ENCODE peak calls at places on chromosomes 13 and 19, in nine cellular contexts. H is neural progenitor cell; Y is stromal cell of bone marrow; R is pons; M is naive thymus-derived CD8-positive, alpha-beta T cell; K is endothelial cell of umbilical vein; E is D341Med; S is T-cell; V is MV-4-11. T is an unnamed sample.

GRCh38 chr13:110616103-110617101 is 1.1 kb downstream of the NAXD start:
- DNase-seq in H (peak; percentile 56), Y (peak; percentile 32), R (no peak), M (peak; percentile 26), K (peak; percentile 38), E (no peak), S (peak; percentile 6), V (peak; percentile 26), T (peak; percentile 64)

GRCh38 chr19:609001-609340 is 19.3 kb downstream of the HCN2 start:
- DNase-seq in H (no peak), Y (no peak), R (peak; percentile 82), M (no peak), K (no peak), E (no peak), S (no peak), V (peak; percentile 62), T (no peak)

GRCh38 chr13:39821977-39822376 is 166.5 kb downstream of the COG6 start:
- DNase-seq in H (no peak), Y (no peak), R (no peak), M (no peak), K (no peak), E (no peak), S (no peak), V (no peak), T (no peak)

GRCh38 chr13:112768795-112769411 is 79.1 kb downstream of the ATP11A start:
- DNase-seq in H (no peak), Y (no peak), R (no peak), M (no peak), K (no peak), E (no peak), S (peak; percentile 22), V (no peak), T (no peak)

GRCh38 chr13:113029061-113029445 is 60.0 kb downstream of the MCF2L start:
- DNase-seq in H (no peak), Y (no peak), R (no peak), M (no peak), K (no peak), E (no peak), S (no peak), V (no peak), T (no peak)

GRCh38 chr19:33085570-33086128 is 4.7 kb downstream of the GPATCH1 start:
- DNase-seq in H (no peak), Y (no peak), R (no peak), M (no peak), K (no peak), E (no peak), S (no peak), V (no peak), T (no peak)

GRCh38 chr13:80082396-80083096 is 258.4 kb downstream of the SPRY2 start:
- DNase-seq in H (no peak), Y (peak; percentile 48), R (peak; percentile 42), M (no peak), K (peak; percentile 16), E (no peak), S (no peak), V (no peak), T (no peak)

GRCh38 chr19:318509-318774 is 26.2 kb downstream of the MIER2 start:
- DNase-seq in H (no peak), Y (no peak), R (no peak), M (no peak), K (no peak), E (no peak), S (no peak), V (no peak), T (no peak)

GRCh38 chr19:30228113-30228725 is 144.0 kb upstream of the ZNF536 start:
- DNase-seq in H (peak; percentile 58), Y (no peak), R (peak; percentile 76), M (no peak), K (no peak), E (peak; percentile 73), S (no peak), V (no peak), T (no peak)

GRCh38 chr19:50994129-50994528 is 7.3 kb downstream of the KLK8 start:
- DNase-seq in H (no peak), Y (no peak), R (no peak), M (no peak), K (no peak), E (no peak), S (no peak), V (peak; percentile 9), T (no peak)

GRCh38 chr19:1490311-1491113 is at the start of gene PCSK4:
- DNase-seq in H (peak; percentile 99), Y (peak; percentile 97), R (peak; percentile 99), M (peak; percentile 99), K (peak; percentile 99), E (peak; percentile 97), S (peak; percentile 97), V (peak; percentile 99), T (peak; percentile 98)

GRCh38 chr19:46089432-46089831 is 35.1 kb downstream of the IGFL3 start:
- DNase-seq in H (no peak), Y (no peak), R (no peak), M (no peak), K (no peak), E (no peak), S (no peak), V (no peak), T (no peak)

GRCh38 chr13:91647361-91647970 is 249.0 kb downstream of the GPC5 start:
- DNase-seq in H (peak; percentile 60), Y (peak; percentile 6), R (peak; percentile 9), M (no peak), K (no peak), E (peak; percentile 71), S (no peak), V (no peak), T (no peak)

GRCh38 chr13:76944457-76944856 is 3.9 kb upstream of the ACOD1 start:
- DNase-seq in H (no peak), Y (peak; percentile 68), R (no peak), M (no peak), K (no peak), E (no peak), S (no peak), V (peak; percentile 69), T (no peak)

GRCh38 chr19:41219924-41220567 is 1.0 kb downstream of the AXL start:
- DNase-seq in H (peak; percentile 28), Y (no peak), R (no peak), M (no peak), K (no peak), E (peak; percentile 46), S (no peak), V (no peak), T (no peak)

GRCh38 chr13:51849145-51850101 is 4.4 kb upstream of the TMEM272 start:
- DNase-seq in H (peak; percentile 76), Y (no peak), R (no peak), M (peak; percentile 25), K (no peak), E (peak; percentile 73), S (no peak), V (peak; percentile 66), T (peak; percentile 41)

GRCh38 chr19:35512831-35513230 is 618 bp downstream of the DMKN start:
- DNase-seq in H (no peak), Y (no peak), R (no peak), M (no peak), K (no peak), E (no peak), S (no peak), V (no peak), T (no peak)

GRCh38 chr19:48480476-48481190 is 11.5 kb downstream of the CYTH2 start:
- DNase-seq in H (no peak), Y (no peak), R (peak; percentile 31), M (peak; percentile 68), K (peak; percentile 52), E (peak; percentile 38), S (peak; percentile 48), V (peak; percentile 58), T (peak; percentile 59)

GRCh38 chr19:49331616-49332055 is 3.6 kb upstream of the CD37 start:
- DNase-seq in H (peak; percentile 64), Y (peak; percentile 29), R (peak; percentile 64), M (peak; percentile 70), K (peak; percentile 40), E (peak; percentile 75), S (peak; percentile 41), V (peak; percentile 88), T (no peak)

GRCh38 chr13:95201814-95202521 is 99.3 kb downstream of the ABCC4 start:
- DNase-seq in H (no peak), Y (no peak), R (peak; percentile 42), M (no peak), K (peak; percentile 80), E (no peak), S (no peak), V (peak; percentile 58), T (no peak)

GRCh38 chr13:99661791-99662190 is 160.5 kb downstream of the TM9SF2 start:
- DNase-seq in H (peak; percentile 93), Y (no peak), R (no peak), M (no peak), K (no peak), E (no peak), S (no peak), V (no peak), T (no peak)

GRCh38 chr13:27170521-27171243 is 929 bp downstream of the USP12 start:
- DNase-seq in H (peak; percentile 84), Y (no peak), R (peak; percentile 34), M (peak; percentile 33), K (peak; percentile 68), E (peak; percentile 70), S (peak; percentile 18), V (no peak), T (peak; percentile 42)

GRCh38 chr13:20499986-20500385 is 25.7 kb downstream of the CRYL1 start:
- DNase-seq in H (no peak), Y (no peak), R (no peak), M (no peak), K (no peak), E (no peak), S (no peak), V (no peak), T (no peak)

GRCh38 chr13:66407159-66407558 is 823.0 kb downstream of the PCDH9 start:
- DNase-seq in H (peak; percentile 41), Y (no peak), R (peak; percentile 50), M (no peak), K (no peak), E (no peak), S (no peak), V (no peak), T (no peak)

GRCh38 chr13:24135674-24136300 is 24.7 kb upstream of the SPATA13 start:
- DNase-seq in H (no peak), Y (peak; percentile 23), R (no peak), M (no peak), K (no peak), E (no peak), S (no peak), V (no peak), T (no peak)

GRCh38 chr13:59659981-59660380 is 503.7 kb downstream of the DIAPH3 start:
- DNase-seq in H (no peak), Y (no peak), R (no peak), M (no peak), K (no peak), E (no peak), S (no peak), V (no peak), T (no peak)

GRCh38 chr13:85828094-85828684 is 29.0 kb upstream of the SLITRK6 start:
- DNase-seq in H (peak; percentile 29), Y (peak; percentile 3), R (peak; percentile 29), M (no peak), K (peak; percentile 4), E (peak; percentile 13), S (no peak), V (peak; percentile 2), T (no peak)

GRCh38 chr13:49975826-49976225 is 21.0 kb upstream of the TRIM13 start:
- DNase-seq in H (no peak), Y (no peak), R (no peak), M (no peak), K (no peak), E (no peak), S (no peak), V (no peak), T (no peak)

GRCh38 chr13:97257800-97258799 is 36.0 kb downstream of the MBNL2 start:
- DNase-seq in H (peak; percentile 50), Y (peak; percentile 56), R (no peak), M (no peak), K (peak; percentile 98), E (no peak), S (no peak), V (peak; percentile 27), T (no peak)

GRCh38 chr19:37317403-37318209 is 53.3 kb upstream of the ZNF527 start:
- DNase-seq in H (peak; percentile 97), Y (peak; percentile 99), R (peak; percentile 99), M (peak; percentile 95), K (peak; percentile 99), E (peak; percentile 91), S (peak; percentile 87), V (peak; percentile 100), T (peak; percentile 83)

GRCh38 chr19:46926201-46927071 is 65.6 kb downstream of the ARHGAP35 start:
- DNase-seq in H (no peak), Y (no peak), R (peak; percentile 99), M (no peak), K (no peak), E (no peak), S (no peak), V (no peak), T (no peak)